ENCODE peak calls at places on chromosomes 6 and 20, in five cellular contexts. X is H1, J is neuronal stem cell, R is IMR-90, D is mesenchymal stem cell. C is an unnamed sample.

GRCh38 chr6:129120856-129121255 is 237.9 kb downstream of the LAMA2 start:
- DNase-seq in R (no peak), J (no peak), D (no peak), X (no peak), C (no peak)

GRCh38 chr20:64264091-64264490 is 8.5 kb downstream of the PCMTD2 start:
- DNase-seq in D (peak), J (no peak), R (no peak), X (no peak), C (no peak)

GRCh38 chr6:22353036-22353560 is 56.3 kb upstream of the PRL start:
- DNase-seq in J (no peak), D (peak), X (no peak), R (no peak), C (no peak)

GRCh38 chr6:160111812-160112211 is 9.8 kb upstream of the SLC22A1 start:
- DNase-seq in D (no peak), R (no peak), X (peak), J (no peak), C (peak)

GRCh38 chr6:156280131-156280530 is 497.0 kb upstream of the ARID1B start:
- DNase-seq in J (no peak), R (no peak), D (no peak), X (no peak), C (no peak)

GRCh38 chr6:77172578-77172977 is 290.7 kb downstream of the HTR1B start:
- DNase-seq in D (no peak), X (no peak), J (no peak), R (no peak), C (peak)

GRCh38 chr6:137291441-137291840 is 72.3 kb upstream of the IFNGR1 start:
- DNase-seq in R (peak), D (no peak), J (no peak), X (no peak), C (no peak)

GRCh38 chr20:22577515-22578220 is 6.7 kb downstream of the FOXA2 start:
- DNase-seq in X (no peak), R (no peak), J (no peak), D (no peak), C (peak)

GRCh38 chr6:70860044-70860443 is 96.8 kb downstream of the B3GAT2 start:
- DNase-seq in X (no peak), J (no peak), D (no peak), R (peak), C (no peak)

GRCh38 chr6:4258733-4259132 is 123.4 kb upstream of the ECI2 start:
- DNase-seq in X (no peak), D (no peak), R (no peak), J (no peak), C (no peak)

GRCh38 chr20:25076201-25076600 is 5.7 kb downstream of the VSX1 start:
- DNase-seq in R (no peak), J (no peak), D (no peak), X (no peak), C (no peak)

GRCh38 chr6:4474810-4475209 is 301.4 kb upstream of the CDYL start:
- DNase-seq in J (no peak), D (no peak), R (no peak), X (no peak), C (no peak)

GRCh38 chr6:113824411-113824810 is 32.7 kb upstream of the MARCKS start:
- DNase-seq in R (peak), J (no peak), D (no peak), X (no peak), C (no peak)

GRCh38 chr20:17835941-17836861 is 132.4 kb downstream of the SNX5 start:
- DNase-seq in D (peak), R (peak), X (no peak), J (no peak), C (no peak)

GRCh38 chr6:119312875-119313338 is 36.7 kb downstream of the MAN1A1 start:
- DNase-seq in D (no peak), J (no peak), X (no peak), R (no peak), C (no peak)

GRCh38 chr6:119311514-119312142 is 37.9 kb downstream of the MAN1A1 start:
- DNase-seq in D (no peak), J (peak), R (no peak), X (no peak), C (no peak)

GRCh38 chr6:119310486-119311036 is 39.0 kb downstream of the MAN1A1 start:
- DNase-seq in J (no peak), R (peak), X (no peak), D (peak), C (no peak)

GRCh38 chr6:119313937-119314893 is 35.3 kb downstream of the MAN1A1 start:
- DNase-seq in J (no peak), R (no peak), D (no peak), X (no peak), C (no peak)

DNA sequence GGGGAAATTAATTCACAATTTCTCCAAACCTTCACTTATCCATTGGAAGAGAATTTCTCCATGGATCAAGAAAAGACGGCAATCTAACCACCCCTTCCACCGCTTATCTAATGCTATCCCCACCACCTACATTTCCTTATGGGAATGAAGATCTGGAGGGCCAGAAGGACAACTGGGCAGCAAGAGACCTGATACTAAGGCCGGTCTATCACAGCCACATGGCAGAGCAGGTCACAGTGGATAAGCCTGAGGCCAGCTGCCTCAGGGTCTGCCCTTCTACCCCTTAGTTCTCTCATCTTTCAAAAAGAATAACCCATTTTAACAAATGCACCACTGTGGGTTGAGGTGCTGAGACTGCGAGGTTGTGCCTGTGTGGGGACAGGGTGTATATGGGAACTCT is 37.1 kb downstream of the MAN1A1 start:
- DNase-seq in X (no peak), D (no peak), J (no peak), R (no peak), C (no peak)
- H3K27ac ChIP-seq in X (no peak), D (no peak), J (no peak), R (no peak), C (no peak)

DNA sequence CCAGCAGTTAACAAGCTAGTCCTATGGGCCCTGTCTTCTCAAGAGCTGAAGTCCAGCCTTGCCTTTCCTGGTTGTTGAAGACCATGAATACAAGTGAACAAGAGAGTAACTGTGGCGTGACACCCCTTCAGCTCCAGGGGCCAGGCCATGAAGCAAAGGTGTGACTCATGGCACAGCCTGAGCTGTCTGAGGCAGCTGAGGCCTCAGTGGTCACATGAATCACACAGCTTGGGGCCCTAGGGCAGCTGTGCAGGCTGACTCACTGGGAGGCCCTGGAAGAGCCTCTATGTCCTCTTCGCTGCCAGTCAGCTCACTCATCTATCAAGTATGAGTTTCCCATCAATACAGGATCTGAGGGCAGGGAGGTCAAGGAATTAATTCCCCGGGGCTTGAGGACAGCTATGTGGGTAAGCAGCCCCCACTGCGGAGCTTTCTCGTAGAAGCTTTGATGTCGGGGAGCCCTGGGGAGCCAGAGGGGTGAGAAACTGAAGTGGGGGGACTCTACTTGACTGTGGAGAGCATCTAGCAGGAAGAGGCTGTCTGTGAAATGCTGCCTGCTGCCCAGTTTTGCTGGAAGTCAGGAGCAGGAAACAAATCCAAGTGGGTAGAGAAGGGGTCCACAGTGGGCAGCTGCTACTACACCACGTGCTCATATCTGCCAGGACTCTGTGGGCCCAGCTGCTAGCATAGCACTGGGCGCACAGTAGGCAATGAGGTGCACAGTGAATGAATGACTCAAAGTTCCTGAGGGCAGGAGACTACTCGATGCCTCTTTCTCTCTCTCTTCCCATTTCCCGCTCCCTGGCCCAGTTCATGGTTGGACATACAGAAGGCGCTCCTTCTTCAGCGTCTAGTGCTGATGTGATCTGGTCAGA is 13.7 kb upstream of the FAM83C start:
- DNase-seq in X (no peak), R (peak), D (peak), J (no peak), C (no peak)
- H4K91ac ChIP-seq in X (no peak), R (peak), D (peak), J (no peak), C (no peak)

GRCh38 chr6:37061157-37061804 is 55.8 kb downstream of the FGD2 start:
- DNase-seq in D (no peak), J (no peak), R (no peak), X (no peak), C (no peak)
- H3K9ac ChIP-seq in D (no peak), J (no peak), R (no peak), X (no peak), C (no peak)

DNA sequence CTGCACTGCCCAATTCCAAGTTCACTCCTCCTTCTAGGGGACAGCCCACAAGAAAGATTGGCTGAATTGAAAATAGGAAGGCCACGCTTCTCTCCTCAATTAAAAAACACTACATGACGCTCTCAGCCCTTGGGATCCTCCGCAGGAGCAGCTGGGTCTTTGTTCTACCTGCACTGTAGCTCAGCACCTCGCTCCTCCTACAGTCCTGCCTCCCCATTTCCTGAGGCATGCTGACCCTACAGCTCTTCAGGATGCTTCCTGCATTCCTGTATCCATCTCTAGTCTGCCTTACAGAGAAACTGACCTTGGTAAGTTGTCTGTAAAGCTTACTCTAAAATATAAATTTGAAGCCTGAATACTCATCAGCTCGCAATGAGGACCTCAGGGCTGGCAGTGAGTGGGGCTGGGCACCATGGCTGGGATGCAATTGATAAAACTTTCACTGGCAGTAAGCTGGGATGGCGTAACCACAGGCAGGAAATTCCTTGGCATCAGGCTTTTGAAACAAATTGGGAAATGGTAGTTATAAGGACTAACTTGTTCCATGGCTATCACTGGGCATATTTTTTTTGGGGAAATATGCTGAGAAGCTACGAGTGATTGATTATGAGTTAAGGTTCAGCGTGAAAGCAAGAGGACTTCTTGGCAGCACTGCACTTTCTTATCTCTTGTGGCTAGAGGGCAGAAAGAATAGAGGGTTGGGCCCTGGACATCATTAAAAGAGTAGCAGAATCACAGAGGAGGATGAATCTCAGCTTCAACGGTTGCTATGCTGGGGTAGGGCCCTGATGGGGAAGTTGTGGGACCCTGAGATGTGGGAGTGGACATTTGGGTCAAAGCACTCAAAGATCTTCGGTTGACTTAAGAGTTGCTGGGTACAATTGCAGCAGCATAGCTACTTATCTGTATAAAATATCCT is 11.8 kb upstream of the SIRPB1 start:
- DNase-seq in X (no peak), J (no peak), D (no peak), R (no peak), C (peak)
- H3K27ac ChIP-seq in X (no peak), J (no peak), D (no peak), R (no peak), C (no peak)

GRCh38 chr6:157999100-158000051 is 17.7 kb downstream of the SYNJ2 start:
- DNase-seq in R (no peak), D (no peak), J (no peak), X (no peak), C (no peak)
- H4K91ac ChIP-seq in R (no peak), D (peak), J (no peak), X (peak), C (no peak)

GRCh38 chr20:32051720-32052089 is 337 bp upstream of the HCK start:
- DNase-seq in D (no peak), R (no peak), J (no peak), X (no peak), C (no peak)
- H3K9ac ChIP-seq in D (no peak), R (no peak), J (no peak), X (no peak), C (no peak)